ENCODE peak calls at places on chromosomes 2 and 18, in five cellular contexts. One of them, this sample, is unnamed.

GRCh38 chr2:236179653-236180500 is 11.7 kb upstream of the GBX2 start:
- DNase-seq in CD8-positive, alpha-beta T cell: no peak
- DNase-seq in SJSA1: peak
- DNase-seq in dorsolateral prefrontal cortex: no peak
- DNase-seq in right lobe of liver: no peak
- DNase-seq in this sample: no peak

GRCh38 chr2:171013851-171014250 is 84.8 kb downstream of the GORASP2 start:
- DNase-seq in CD8-positive, alpha-beta T cell: no peak
- DNase-seq in right lobe of liver: no peak
- DNase-seq in SJSA1: no peak
- DNase-seq in dorsolateral prefrontal cortex: no peak
- DNase-seq in this sample: no peak

GRCh38 chr2:215833531-215834162 is 179.7 kb downstream of the MREG start:
- DNase-seq in right lobe of liver: no peak
- DNase-seq in CD8-positive, alpha-beta T cell: no peak
- DNase-seq in SJSA1: no peak
- DNase-seq in dorsolateral prefrontal cortex: no peak
- DNase-seq in this sample: no peak

GRCh38 chr2:236674238-236674637 is 104.6 kb downstream of the ACKR3 start:
- DNase-seq in right lobe of liver: no peak
- DNase-seq in dorsolateral prefrontal cortex: no peak
- DNase-seq in CD8-positive, alpha-beta T cell: no peak
- DNase-seq in SJSA1: peak
- DNase-seq in this sample: peak

GRCh38 chr2:39266906-39267434 is 23.2 kb upstream of the CDKL4 start:
- DNase-seq in right lobe of liver: no peak
- DNase-seq in dorsolateral prefrontal cortex: no peak
- DNase-seq in SJSA1: no peak
- DNase-seq in CD8-positive, alpha-beta T cell: no peak
- DNase-seq in this sample: no peak

GRCh38 chr2:239394978-239395377 is 5.8 kb downstream of the HDAC4 start:
- DNase-seq in CD8-positive, alpha-beta T cell: no peak
- DNase-seq in right lobe of liver: peak
- DNase-seq in SJSA1: no peak
- DNase-seq in dorsolateral prefrontal cortex: no peak
- DNase-seq in this sample: no peak

GRCh38 chr2:74499940-74500577 is 656 bp upstream of the LBX2 start:
- DNase-seq in SJSA1: no peak
- DNase-seq in CD8-positive, alpha-beta T cell: no peak
- DNase-seq in right lobe of liver: no peak
- DNase-seq in dorsolateral prefrontal cortex: no peak
- DNase-seq in this sample: no peak

GRCh38 chr2:130851624-130852382 is 15.1 kb downstream of the ARHGEF4 start:
- DNase-seq in CD8-positive, alpha-beta T cell: no peak
- DNase-seq in SJSA1: no peak
- DNase-seq in right lobe of liver: no peak
- DNase-seq in dorsolateral prefrontal cortex: no peak
- DNase-seq in this sample: no peak

GRCh38 chr2:116696223-116696622 is 1118.3 kb upstream of the DDX18 start:
- DNase-seq in SJSA1: no peak
- DNase-seq in right lobe of liver: no peak
- DNase-seq in dorsolateral prefrontal cortex: no peak
- DNase-seq in CD8-positive, alpha-beta T cell: no peak
- DNase-seq in this sample: no peak

GRCh38 chr2:236334122-236334876 is 70.1 kb upstream of the ASB18 start:
- DNase-seq in right lobe of liver: no peak
- DNase-seq in SJSA1: no peak
- DNase-seq in dorsolateral prefrontal cortex: no peak
- DNase-seq in CD8-positive, alpha-beta T cell: no peak
- DNase-seq in this sample: no peak

GRCh38 chr2:168697668-168698121 is 104.7 kb upstream of the NOSTRIN start:
- DNase-seq in dorsolateral prefrontal cortex: no peak
- DNase-seq in CD8-positive, alpha-beta T cell: no peak
- DNase-seq in SJSA1: no peak
- DNase-seq in right lobe of liver: no peak
- DNase-seq in this sample: peak

GRCh38 chr2:136117391-136117841 is 533 bp downstream of the CXCR4 start:
- DNase-seq in SJSA1: peak
- DNase-seq in right lobe of liver: peak
- DNase-seq in CD8-positive, alpha-beta T cell: no peak
- DNase-seq in dorsolateral prefrontal cortex: peak
- DNase-seq in this sample: peak

DNA sequence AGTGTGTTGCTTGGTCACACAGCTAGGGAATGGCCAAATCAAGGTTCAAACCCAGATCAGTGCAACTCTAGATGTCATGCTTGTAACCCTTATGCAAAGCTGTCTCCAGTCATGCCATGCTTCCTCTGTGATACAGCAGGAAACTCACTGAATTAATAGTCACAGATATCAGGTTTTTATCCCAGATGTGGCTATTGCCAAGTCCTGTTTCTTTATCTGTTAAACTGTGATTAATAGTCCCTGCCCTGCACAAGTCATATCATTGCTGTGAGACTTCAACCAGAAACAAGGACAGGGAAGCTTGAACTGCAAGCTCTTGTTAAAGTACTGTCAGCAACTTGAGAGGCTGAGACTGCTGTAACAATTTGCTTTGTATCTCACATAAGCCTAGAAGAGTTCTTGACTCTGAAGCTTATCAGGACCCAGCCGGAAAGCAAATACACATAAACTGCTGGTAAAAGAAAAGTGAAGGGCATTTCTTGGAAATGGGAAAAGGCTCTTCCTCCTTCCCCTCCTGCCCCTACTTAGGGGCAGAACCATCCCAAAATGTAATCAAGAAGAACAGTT is 609.0 kb downstream of the DCC start:
- DNase-seq in CD8-positive, alpha-beta T cell: no peak
- DNase-seq in right lobe of liver: no peak
- DNase-seq in SJSA1: no peak
- DNase-seq in dorsolateral prefrontal cortex: no peak
- DNase-seq in this sample: no peak
- H3K27ac ChIP-seq in CD8-positive, alpha-beta T cell: no peak
- H3K27ac ChIP-seq in right lobe of liver: no peak
- H3K27ac ChIP-seq in SJSA1: no peak
- H3K27ac ChIP-seq in dorsolateral prefrontal cortex: no peak
- H3K27ac ChIP-seq in this sample: no peak

GRCh38 chr2:28407976-28408690 is 15.5 kb downstream of the FOSL2 start:
- DNase-seq in SJSA1: no peak
- DNase-seq in dorsolateral prefrontal cortex: peak
- DNase-seq in CD8-positive, alpha-beta T cell: no peak
- DNase-seq in right lobe of liver: no peak
- DNase-seq in this sample: no peak

GRCh38 chr2:28406276-28407096 is 13.8 kb downstream of the FOSL2 start:
- DNase-seq in SJSA1: peak
- DNase-seq in right lobe of liver: no peak
- DNase-seq in CD8-positive, alpha-beta T cell: peak
- DNase-seq in dorsolateral prefrontal cortex: peak
- DNase-seq in this sample: no peak

GRCh38 chr2:28408764-28409599 is 16.3 kb downstream of the FOSL2 start:
- DNase-seq in CD8-positive, alpha-beta T cell: peak
- DNase-seq in dorsolateral prefrontal cortex: peak
- DNase-seq in right lobe of liver: no peak
- DNase-seq in SJSA1: peak
- DNase-seq in this sample: peak

GRCh38 chr2:28405537-28405936 is 12.9 kb downstream of the FOSL2 start:
- DNase-seq in dorsolateral prefrontal cortex: peak
- DNase-seq in right lobe of liver: no peak
- DNase-seq in CD8-positive, alpha-beta T cell: no peak
- DNase-seq in SJSA1: no peak
- DNase-seq in this sample: no peak

DNA sequence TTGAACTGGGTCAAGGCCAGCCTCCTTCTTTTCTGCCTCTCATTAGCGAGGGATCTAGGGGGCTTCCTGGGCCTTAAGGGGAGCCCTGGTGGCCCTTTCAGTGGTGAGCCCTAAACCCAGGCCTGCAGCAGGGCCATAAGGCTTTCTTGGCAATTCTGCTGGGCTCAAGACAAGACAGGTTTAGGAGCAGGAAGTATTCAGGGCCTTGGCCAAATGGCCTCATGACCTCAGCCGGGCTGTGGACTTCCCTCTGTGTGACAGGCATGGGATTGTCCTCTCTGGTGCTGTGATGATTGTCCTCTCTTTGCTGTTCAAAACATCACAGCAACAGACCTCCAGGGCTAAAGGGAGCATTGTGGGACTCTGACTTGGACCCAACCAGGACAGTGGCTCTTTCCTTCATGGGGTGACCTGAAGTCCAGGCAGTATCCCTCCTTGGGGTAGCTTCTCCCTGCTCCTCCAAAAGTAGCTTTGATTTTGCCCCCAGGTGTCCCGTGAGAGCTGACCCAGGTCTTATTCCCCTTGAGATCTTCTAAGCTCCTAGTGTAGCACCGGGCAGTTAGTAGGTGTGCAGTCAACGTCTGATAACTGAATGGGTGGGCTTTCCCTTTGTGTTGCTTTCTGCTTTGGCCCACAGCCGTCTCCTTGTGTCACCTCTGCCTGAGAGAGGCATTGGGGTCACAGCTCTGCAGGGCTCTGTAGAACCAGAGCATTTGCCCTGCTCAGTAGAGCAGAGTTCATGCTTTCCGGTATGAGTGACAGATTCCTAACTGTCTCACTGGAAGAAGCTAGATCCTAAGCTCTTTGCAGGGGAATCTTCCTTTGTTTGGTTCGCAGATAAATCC is 14.7 kb downstream of the FOSL2 start:
- DNase-seq in dorsolateral prefrontal cortex: peak
- DNase-seq in SJSA1: no peak
- DNase-seq in CD8-positive, alpha-beta T cell: no peak
- DNase-seq in right lobe of liver: no peak
- DNase-seq in this sample: no peak
- H3K27ac ChIP-seq in dorsolateral prefrontal cortex: no peak
- H3K27ac ChIP-seq in SJSA1: peak
- H3K27ac ChIP-seq in CD8-positive, alpha-beta T cell: peak
- H3K27ac ChIP-seq in right lobe of liver: peak
- H3K27ac ChIP-seq in this sample: peak

GRCh38 chr2:113219889-113220641 is 46.3 kb downstream of the PSD4 start:
- DNase-seq in right lobe of liver: peak
- DNase-seq in SJSA1: no peak
- DNase-seq in CD8-positive, alpha-beta T cell: no peak
- DNase-seq in dorsolateral prefrontal cortex: no peak
- DNase-seq in this sample: peak

GRCh38 chr2:113218283-113219091 is 44.7 kb downstream of the PSD4 start:
- DNase-seq in right lobe of liver: peak
- DNase-seq in CD8-positive, alpha-beta T cell: no peak
- DNase-seq in SJSA1: no peak
- DNase-seq in dorsolateral prefrontal cortex: no peak
- DNase-seq in this sample: peak

GRCh38 chr2:113219092-113219441 is 45.3 kb downstream of the PSD4 start:
- DNase-seq in right lobe of liver: no peak
- DNase-seq in CD8-positive, alpha-beta T cell: no peak
- DNase-seq in SJSA1: no peak
- DNase-seq in dorsolateral prefrontal cortex: no peak
- DNase-seq in this sample: no peak

GRCh38 chr2:113219525-113219888 is 45.7 kb downstream of the PSD4 start:
- DNase-seq in right lobe of liver: no peak
- DNase-seq in SJSA1: no peak
- DNase-seq in CD8-positive, alpha-beta T cell: no peak
- DNase-seq in dorsolateral prefrontal cortex: no peak
- DNase-seq in this sample: no peak

DNA sequence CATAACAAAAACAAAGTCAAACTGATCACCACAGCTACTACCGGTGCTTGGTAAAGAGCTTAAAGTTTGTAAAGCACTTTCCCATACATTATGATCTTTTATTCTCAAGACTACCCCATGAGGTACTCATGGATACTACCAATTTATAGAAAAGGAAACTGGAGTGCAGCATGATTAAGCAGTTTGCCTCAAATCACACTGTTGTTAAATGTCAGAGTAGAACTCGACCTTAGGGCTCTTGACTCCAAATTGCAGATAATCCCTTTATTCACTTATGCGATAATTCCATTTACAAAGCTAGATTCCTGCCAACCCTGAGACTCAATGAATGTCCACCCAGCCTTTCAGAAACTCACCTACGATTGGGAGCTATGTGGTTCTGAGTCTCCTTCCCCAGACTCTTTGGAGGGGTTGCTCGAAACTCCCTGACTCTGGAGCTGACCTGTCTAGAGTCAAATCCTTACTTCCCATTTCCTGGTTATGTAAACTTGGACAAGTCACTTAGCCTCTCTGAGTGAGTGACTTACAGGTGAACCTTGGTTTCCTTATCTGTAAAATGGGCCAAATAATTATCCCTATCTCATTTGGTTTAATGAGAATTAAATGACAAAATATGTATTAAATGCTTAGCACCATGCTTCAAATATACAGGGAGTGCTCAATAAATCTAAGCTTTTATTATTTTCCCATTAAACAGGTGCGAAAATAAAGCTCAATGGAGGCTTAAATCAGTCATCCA is 47.4 kb downstream of the PSD4 start:
- DNase-seq in SJSA1: no peak
- DNase-seq in dorsolateral prefrontal cortex: no peak
- DNase-seq in right lobe of liver: no peak
- DNase-seq in CD8-positive, alpha-beta T cell: no peak
- DNase-seq in this sample: no peak
- H3K27ac ChIP-seq in SJSA1: no peak
- H3K27ac ChIP-seq in dorsolateral prefrontal cortex: no peak
- H3K27ac ChIP-seq in right lobe of liver: no peak
- H3K27ac ChIP-seq in CD8-positive, alpha-beta T cell: no peak
- H3K27ac ChIP-seq in this sample: no peak

GRCh38 chr2:26712486-26713465 is 20.3 kb downstream of the KCNK3 start:
- DNase-seq in right lobe of liver: no peak
- DNase-seq in SJSA1: no peak
- DNase-seq in dorsolateral prefrontal cortex: peak
- DNase-seq in CD8-positive, alpha-beta T cell: no peak
- DNase-seq in this sample: no peak
- H3K27ac ChIP-seq in right lobe of liver: no peak
- H3K27ac ChIP-seq in SJSA1: no peak
- H3K27ac ChIP-seq in dorsolateral prefrontal cortex: peak
- H3K27ac ChIP-seq in CD8-positive, alpha-beta T cell: no peak
- H3K27ac ChIP-seq in this sample: no peak

GRCh38 chr2:162731917-162732804 is 106.4 kb downstream of the KCNH7 start:
- DNase-seq in right lobe of liver: no peak
- DNase-seq in dorsolateral prefrontal cortex: no peak
- DNase-seq in SJSA1: no peak
- DNase-seq in CD8-positive, alpha-beta T cell: no peak
- DNase-seq in this sample: no peak

GRCh38 chr2:162729469-162729868 is 109.1 kb downstream of the KCNH7 start:
- DNase-seq in CD8-positive, alpha-beta T cell: no peak
- DNase-seq in dorsolateral prefrontal cortex: no peak
- DNase-seq in SJSA1: no peak
- DNase-seq in right lobe of liver: no peak
- DNase-seq in this sample: no peak

GRCh38 chr2:162734866-162735265 is 103.7 kb downstream of the KCNH7 start:
- DNase-seq in SJSA1: no peak
- DNase-seq in right lobe of liver: no peak
- DNase-seq in dorsolateral prefrontal cortex: no peak
- DNase-seq in CD8-positive, alpha-beta T cell: no peak
- DNase-seq in this sample: no peak

GRCh38 chr2:162732946-162733698 is 105.4 kb downstream of the KCNH7 start:
- DNase-seq in CD8-positive, alpha-beta T cell: no peak
- DNase-seq in SJSA1: no peak
- DNase-seq in dorsolateral prefrontal cortex: no peak
- DNase-seq in right lobe of liver: no peak
- DNase-seq in this sample: peak

GRCh38 chr2:162734287-162734686 is 104.3 kb downstream of the KCNH7 start:
- DNase-seq in CD8-positive, alpha-beta T cell: no peak
- DNase-seq in right lobe of liver: no peak
- DNase-seq in dorsolateral prefrontal cortex: no peak
- DNase-seq in SJSA1: no peak
- DNase-seq in this sample: no peak
- H3K27ac ChIP-seq in CD8-positive, alpha-beta T cell: no peak
- H3K27ac ChIP-seq in right lobe of liver: no peak
- H3K27ac ChIP-seq in dorsolateral prefrontal cortex: no peak
- H3K27ac ChIP-seq in SJSA1: no peak
- H3K27ac ChIP-seq in this sample: no peak

This sample was measured in colonic mucosa.